ENCODE peak calls at places on chromosomes 4 and X, in six cellular contexts. W, G, M, D, C and J are unnamed samples.

GRCh38 chrX:4238916-4239315 is 525.5 kb upstream of the PRKX start:
- DNase-seq in M (no peak), G (no peak), C (no peak), D (no peak), W (no peak), J (no peak)

GRCh38 chr4:161987611-161988010 is 176.2 kb downstream of the FSTL5 start:
- DNase-seq in W (no peak), D (no peak), M (no peak), G (no peak), C (no peak), J (no peak)

GRCh38 chrX:39427492-39428289 is 626.4 kb downstream of the MID1IP1 start:
- DNase-seq in W (peak), G (no peak), M (no peak), C (peak), D (peak), J (no peak)

GRCh38 chrX:155046129-155046810 is 19.6 kb downstream of the FUNDC2 start:
- DNase-seq in D (no peak), W (no peak), M (no peak), C (no peak), G (no peak), J (no peak)

GRCh38 chr4:107449611-107450369 is 270.2 kb downstream of the PAPSS1 start:
- DNase-seq in C (no peak), M (no peak), D (no peak), W (no peak), G (no peak), J (no peak)

GRCh38 chr4:186746581-186746980 is 22.9 kb upstream of the FAT1 start:
- DNase-seq in D (no peak), C (peak), G (no peak), W (no peak), M (no peak), J (no peak)

GRCh38 chrX:47958943-47959342 is 44.8 kb downstream of the ZNF182 start:
- DNase-seq in M (no peak), C (no peak), G (no peak), D (peak), W (peak), J (peak)

GRCh38 chr4:26692014-26692726 is 108.3 kb downstream of the TBC1D19 start:
- DNase-seq in C (peak), W (no peak), D (no peak), G (no peak), M (no peak), J (peak)

GRCh38 chr4:136861081-136861480 is 671.2 kb downstream of the PCDH18 start:
- DNase-seq in G (no peak), W (no peak), D (no peak), M (no peak), C (peak), J (no peak)

GRCh38 chrX:140766024-140766611 is 56.6 kb downstream of the LINC00632 start:
- DNase-seq in D (peak), G (peak), W (peak), C (peak), M (peak), J (peak)